ENCODE peak calls at places on chromosomes 6 and 20, in five cellular contexts. One of them, this sample, is unnamed.

GRCh38 chr6:148416309-148416965 is 73.8 kb downstream of the SASH1 start:
- DNase-seq in tibial artery: no peak
- DNase-seq in RWPE1: no peak
- DNase-seq in sigmoid colon: no peak
- DNase-seq in stomach: no peak
- DNase-seq in this sample: no peak

GRCh38 chr6:6599468-6599873 is 11.0 kb downstream of the LY86 start:
- DNase-seq in sigmoid colon: peak; percentile 72
- DNase-seq in tibial artery: peak; percentile 70
- DNase-seq in stomach: no peak
- DNase-seq in RWPE1: no peak
- DNase-seq in this sample: no peak

GRCh38 chr6:33091957-33092356 is 16.2 kb downstream of the HLA-DPB1 start:
- DNase-seq in tibial artery: no peak
- DNase-seq in RWPE1: no peak
- DNase-seq in sigmoid colon: no peak
- DNase-seq in stomach: peak; percentile 69
- DNase-seq in this sample: peak; percentile 43

GRCh38 chr6:73746776-73747175 is 50.8 kb downstream of the CD109 start:
- DNase-seq in tibial artery: no peak
- DNase-seq in RWPE1: no peak
- DNase-seq in stomach: no peak
- DNase-seq in sigmoid colon: no peak
- DNase-seq in this sample: no peak

GRCh38 chr6:137493218-137494038 is 766 bp downstream of the OLIG3 start:
- DNase-seq in RWPE1: no peak
- DNase-seq in tibial artery: no peak
- DNase-seq in sigmoid colon: no peak
- DNase-seq in stomach: no peak
- DNase-seq in this sample: peak; percentile 20

GRCh38 chr6:46948699-46949098 is 27.0 kb upstream of the ADGRF5 start:
- DNase-seq in sigmoid colon: no peak
- DNase-seq in RWPE1: no peak
- DNase-seq in stomach: no peak
- DNase-seq in tibial artery: no peak
- DNase-seq in this sample: no peak

GRCh38 chr6:50862172-50862571 is 43.5 kb downstream of the TFAP2B start:
- DNase-seq in stomach: no peak
- DNase-seq in sigmoid colon: no peak
- DNase-seq in tibial artery: no peak
- DNase-seq in RWPE1: no peak
- DNase-seq in this sample: no peak

GRCh38 chr6:6696867-6697531 is 108.5 kb downstream of the LY86 start:
- DNase-seq in stomach: peak; percentile 64
- DNase-seq in tibial artery: no peak
- DNase-seq in sigmoid colon: no peak
- DNase-seq in RWPE1: peak; percentile 16
- DNase-seq in this sample: no peak

GRCh38 chr20:12946789-12947188 is 62.0 kb upstream of the SPTLC3 start:
- DNase-seq in RWPE1: no peak
- DNase-seq in tibial artery: no peak
- DNase-seq in stomach: no peak
- DNase-seq in sigmoid colon: no peak
- DNase-seq in this sample: no peak
- TF ChIP-seq CTCF in RWPE1: no peak
- TF ChIP-seq CTCF in tibial artery: no peak
- TF ChIP-seq CTCF in stomach: no peak
- TF ChIP-seq CTCF in sigmoid colon: no peak
- TF ChIP-seq CTCF in this sample: no peak

DNA sequence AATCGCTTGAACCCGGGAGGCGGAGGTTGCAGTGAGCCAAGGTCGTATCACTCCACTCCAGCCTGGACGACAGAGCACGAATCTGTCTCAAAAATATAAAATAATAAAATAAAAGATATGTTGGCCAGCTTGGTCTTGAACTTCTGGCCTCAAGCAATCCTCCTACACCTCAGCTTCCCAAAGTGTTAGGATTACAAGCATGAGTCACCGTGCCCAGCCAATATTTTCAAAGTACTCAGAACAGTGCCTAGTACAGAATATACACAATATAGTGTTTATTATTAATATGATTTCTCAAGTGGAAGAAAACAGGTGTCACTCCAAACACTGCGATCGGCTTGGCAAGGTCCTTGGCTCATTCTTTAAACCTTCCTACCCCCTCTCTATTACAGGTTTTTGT is 3.1 kb downstream of the FAM210B start:
- DNase-seq in RWPE1: no peak
- DNase-seq in stomach: no peak
- DNase-seq in tibial artery: no peak
- DNase-seq in sigmoid colon: no peak
- DNase-seq in this sample: no peak
- H3K27ac ChIP-seq in RWPE1: no peak overlapping the region
- H3K27ac ChIP-seq in stomach: no peak overlapping the region
- H3K27ac ChIP-seq in tibial artery: no peak overlapping the region
- H3K27ac ChIP-seq in sigmoid colon: no peak overlapping the region
- H3K27ac ChIP-seq in this sample: no peak overlapping the region

GRCh38 chr20:44471481-44471882 is 4.2 kb upstream of the TTPAL start:
- DNase-seq in RWPE1: peak; percentile 51
- DNase-seq in sigmoid colon: no peak
- DNase-seq in tibial artery: no peak
- DNase-seq in stomach: no peak
- DNase-seq in this sample: no peak
- TF ChIP-seq CTCF in RWPE1: peak; percentile 74
- TF ChIP-seq CTCF in sigmoid colon: no peak
- TF ChIP-seq CTCF in tibial artery: no peak
- TF ChIP-seq CTCF in stomach: no peak
- TF ChIP-seq CTCF in this sample: peak; percentile 99

DNA sequence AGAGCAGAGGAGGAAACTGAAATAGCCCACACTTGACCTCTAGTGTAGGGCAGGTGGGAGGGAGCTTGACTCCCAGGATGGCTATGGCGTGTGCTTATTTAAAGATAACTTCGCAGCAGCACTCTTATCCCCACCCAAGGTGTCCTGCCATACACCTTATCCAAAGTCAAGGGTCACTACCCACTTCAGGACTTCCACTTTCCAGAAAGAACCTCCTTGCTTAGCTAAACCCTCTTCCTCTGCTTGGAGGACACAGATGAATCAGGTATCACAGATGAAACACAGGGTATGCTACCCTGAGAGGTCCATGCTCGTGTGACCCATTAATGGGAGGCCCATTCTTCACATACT is 2.3 kb downstream of the RIN2 start:
- DNase-seq in tibial artery: no peak
- DNase-seq in sigmoid colon: no peak
- DNase-seq in stomach: no peak
- DNase-seq in RWPE1: no peak
- DNase-seq in this sample: no peak
- H3K27ac ChIP-seq in tibial artery: peak overlapping the region; percentile 94
- H3K27ac ChIP-seq in sigmoid colon: peak overlapping the region; percentile 94
- H3K27ac ChIP-seq in stomach: peak overlapping the region; percentile 95
- H3K27ac ChIP-seq in RWPE1: peak overlapping the region; percentile 92
- H3K27ac ChIP-seq in this sample: peak overlapping the region; percentile 90

GRCh38 chr20:19991826-19992225 is 25.3 kb upstream of the NAA20 start:
- DNase-seq in stomach: no peak
- DNase-seq in sigmoid colon: no peak
- DNase-seq in tibial artery: no peak
- DNase-seq in RWPE1: no peak
- DNase-seq in this sample: no peak
- TF ChIP-seq CTCF in stomach: no peak
- TF ChIP-seq CTCF in sigmoid colon: no peak
- TF ChIP-seq CTCF in tibial artery: no peak
- TF ChIP-seq CTCF in RWPE1: no peak
- TF ChIP-seq CTCF in this sample: no peak

DNA sequence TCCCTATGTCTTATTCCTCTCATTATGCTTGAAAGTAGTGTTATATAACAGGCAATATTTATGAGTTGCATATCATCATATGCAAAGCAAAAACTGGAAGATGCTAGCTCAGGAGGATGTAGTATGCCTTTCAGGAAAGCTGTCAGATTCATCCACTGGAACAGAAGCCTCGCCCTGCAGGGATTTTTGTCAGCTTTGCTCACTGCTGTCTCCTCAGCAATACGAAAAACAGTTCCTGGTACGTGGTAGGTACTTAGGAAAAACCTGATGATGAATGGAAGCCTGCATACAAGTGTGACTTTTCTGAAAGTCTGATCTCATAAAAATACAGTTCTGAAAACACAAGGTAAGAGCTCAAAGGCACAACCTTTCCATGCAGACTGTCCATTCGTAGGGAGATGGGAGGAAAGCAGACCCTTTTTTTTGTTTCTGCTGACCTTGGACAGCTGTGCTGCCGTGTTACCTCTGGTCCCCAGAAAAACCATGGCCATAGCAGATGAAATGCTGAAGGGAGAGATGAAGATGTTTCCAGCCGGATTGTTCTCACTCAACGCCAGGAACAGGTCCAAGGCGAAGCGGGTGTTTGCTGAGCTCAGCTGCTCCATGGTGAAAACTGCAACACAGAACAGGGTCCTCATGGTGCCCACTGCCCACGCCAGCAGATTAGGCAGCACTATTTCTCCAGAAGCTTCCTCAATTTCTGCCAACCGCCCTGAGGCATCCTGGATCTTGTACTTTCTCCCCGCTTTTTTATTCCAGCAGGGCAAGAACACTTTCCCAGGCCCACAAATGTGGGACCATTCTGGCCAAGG is 1.5 kb downstream of the SERPINB1 start:
- DNase-seq in sigmoid colon: no peak
- DNase-seq in RWPE1: no peak
- DNase-seq in stomach: no peak
- DNase-seq in tibial artery: no peak
- DNase-seq in this sample: no peak
- H3K27ac ChIP-seq in sigmoid colon: peak overlapping the region; percentile 97
- H3K27ac ChIP-seq in RWPE1: peak overlapping the region; percentile 95
- H3K27ac ChIP-seq in stomach: peak overlapping the region; percentile 96
- H3K27ac ChIP-seq in tibial artery: peak overlapping the region; percentile 94
- H3K27ac ChIP-seq in this sample: peak overlapping the region; percentile 94

This sample was measured in right lobe of liver.